ENCODE peak calls at places on chromosomes 4 and X, in five cellular contexts. F is NCI-H146, Y is CMK, T is body of pancreas, B is NCI-H1092. A is an unnamed sample.

GRCh38 chrX:15600071-15600470 is 689 bp downstream of the ACE2 start:
- DNase-seq in T (no peak), Y (no peak), B (no peak), F (no peak), A (no peak)

GRCh38 chr4:9989918-9990635 is 31.2 kb downstream of the SLC2A9 start:
- DNase-seq in Y (no peak), F (no peak), B (no peak), T (no peak), A (no peak)

GRCh38 chrX:135421932-135422809 is at the start of gene SMIM10L2A:
- DNase-seq in F (no peak), T (no peak), Y (no peak), B (no peak), A (no peak)

GRCh38 chr4:177455591-177455990 is 13.4 kb upstream of the AGA start:
- DNase-seq in B (peak; percentile 75), Y (no peak), F (peak; percentile 23), T (no peak), A (peak; percentile 34)

GRCh38 chr4:115720611-115721010 is 607.2 kb upstream of the NDST4 start:
- DNase-seq in T (no peak), B (no peak), Y (no peak), F (no peak), A (no peak)

GRCh38 chrX:20595928-20596550 is 329.3 kb upstream of the RPS6KA3 start:
- DNase-seq in T (no peak), Y (no peak), F (no peak), B (no peak), A (no peak)

GRCh38 chr4:157185363-157185762 is 35.2 kb upstream of the GRIA2 start:
- DNase-seq in F (no peak), Y (no peak), T (no peak), B (no peak), A (no peak)

GRCh38 chr4:186132577-186133277 is 28.2 kb downstream of the FAM149A start:
- DNase-seq in T (no peak), F (no peak), Y (no peak), B (no peak), A (no peak)

GRCh38 chr4:30720656-30721352 is 635 bp downstream of the PCDH7 start:
- DNase-seq in B (peak; percentile 20), F (peak; percentile 78), Y (no peak), T (peak; percentile 18), A (no peak)

GRCh38 chr4:120557372-120557771 is 365.2 kb downstream of the PRDM5 start:
- DNase-seq in T (no peak), F (no peak), B (no peak), Y (no peak), A (no peak)

GRCh38 chr4:147732516-147733193 is 767 bp downstream of the ARHGAP10 start:
- DNase-seq in Y (no peak), T (peak; percentile 50), F (peak; percentile 22), B (peak; percentile 5), A (no peak)

GRCh38 chr4:188603646-188604045 is 464.4 kb downstream of the TRIML1 start:
- DNase-seq in Y (no peak), B (no peak), F (no peak), T (no peak), A (no peak)

GRCh38 chr4:55398461-55398860 is 2.7 kb downstream of the TMEM165 start:
- DNase-seq in Y (no peak), T (no peak), F (no peak), B (no peak), A (no peak)

GRCh38 chrX:23548164-23548563 is 119.1 kb upstream of the PRDX4 start:
- DNase-seq in F (no peak), T (no peak), B (no peak), Y (no peak), A (no peak)